ENCODE peak calls at places on chromosomes 5 and 9, in six cellular contexts. K is HCT116, F is PC-3, D is SK-N-SH, S is neural progenitor cell, V is MM.1S. H is an unnamed sample.

GRCh38 chr9:98569070-98569469 is 139.7 kb downstream of the GABBR2 start:
- DNase-seq in S (peak; percentile 16), V (no peak), D (no peak), F (no peak), K (no peak), H (no peak)

GRCh38 chr9:124392855-124393460 is 22.3 kb downstream of the PSMB7 start:
- DNase-seq in K (peak; percentile 39), D (peak; percentile 77), F (peak; percentile 95), S (peak; percentile 74), V (no peak), H (peak; percentile 96)

GRCh38 chr9:125854553-125855275 is 107.5 kb downstream of the PBX3 start:
- DNase-seq in F (peak; percentile 27), D (no peak), S (no peak), K (no peak), V (no peak), H (peak; percentile 74)

GRCh38 chr5:51226420-51226735 is 156.9 kb upstream of the ISL1 start:
- DNase-seq in S (peak; percentile 52), V (no peak), K (peak; percentile 40), D (no peak), F (no peak), H (no peak)

GRCh38 chr9:88535226-88535931 is 401 bp downstream of the NXNL2 start:
- DNase-seq in K (no peak), F (no peak), S (peak; percentile 69), D (peak; percentile 61), V (no peak), H (no peak)

GRCh38 chr9:107628444-107628843 is 138.9 kb upstream of the KLF4 start:
- DNase-seq in D (no peak), F (no peak), K (no peak), S (no peak), V (no peak), H (no peak)

GRCh38 chr9:15552641-15553527 is at the start of gene CCDC171:
- DNase-seq in D (peak; percentile 96), K (peak; percentile 86), F (peak; percentile 91), V (peak; percentile 84), S (peak; percentile 98), H (peak; percentile 99)

GRCh38 chr5:150133581-150134197 is 22.0 kb downstream of the PDGFRB start:
- DNase-seq in V (no peak), F (no peak), S (no peak), K (no peak), D (no peak), H (no peak)

GRCh38 chr9:127589955-127590370 is 22.1 kb upstream of the STXBP1 start:
- DNase-seq in K (no peak), S (peak; percentile 86), D (peak; percentile 82), V (peak; percentile 48), F (peak; percentile 71), H (peak; percentile 87)

GRCh38 chr5:39015743-39016586 is 58.2 kb downstream of the RICTOR start:
- DNase-seq in D (no peak), K (no peak), V (no peak), F (peak; percentile 85), S (no peak), H (peak; percentile 86)

GRCh38 chr9:92722386-92723298 is 42.0 kb downstream of the BICD2 start:
- DNase-seq in F (no peak), V (no peak), S (no peak), K (no peak), D (no peak), H (no peak)

GRCh38 chr5:10740384-10740783 is 20.6 kb downstream of the DAP start:
- DNase-seq in D (no peak), K (no peak), S (no peak), V (no peak), F (no peak), H (no peak)

GRCh38 chr5:145661737-145662530 is 173.2 kb downstream of the PRELID2 start:
- DNase-seq in K (no peak), V (no peak), S (no peak), D (no peak), F (no peak), H (peak; percentile 1)

GRCh38 chr9:122179054-122179689 is 19.5 kb downstream of the MORN5 start:
- DNase-seq in V (no peak), S (no peak), D (no peak), F (no peak), K (no peak), H (no peak)

GRCh38 chr5:4941957-4942830 is 197.9 kb upstream of the ADAMTS16 start:
- DNase-seq in V (no peak), F (peak; percentile 9), D (peak; percentile 87), K (no peak), S (peak; percentile 59), H (peak; percentile 6)

GRCh38 chr9:38371495-38371894 is 21.0 kb upstream of the ALDH1B1 start:
- DNase-seq in F (peak; percentile 63), D (no peak), K (peak; percentile 41), S (peak; percentile 21), V (peak; percentile 62), H (peak; percentile 42)

GRCh38 chr9:106883626-106884190 is 20.7 kb downstream of the ZNF462 start:
- DNase-seq in K (no peak), D (no peak), F (peak; percentile 40), S (no peak), V (no peak), H (peak; percentile 36)

GRCh38 chr5:10946050-10946449 is 185.0 kb upstream of the DAP start:
- DNase-seq in S (peak; percentile 19), D (no peak), F (no peak), V (no peak), K (no peak), H (no peak)

GRCh38 chr9:135515083-135515511 is 6.1 kb upstream of the LCN1 start:
- DNase-seq in S (no peak), K (no peak), V (no peak), F (no peak), D (no peak), H (no peak)

GRCh38 chr5:73198833-73199592 is 26.0 kb downstream of the TMEM174 start:
- DNase-seq in F (no peak), S (no peak), D (no peak), V (no peak), K (no peak), H (no peak)

GRCh38 chr5:73204733-73205132 is 31.7 kb downstream of the TMEM174 start:
- DNase-seq in F (no peak), V (no peak), K (no peak), D (no peak), S (no peak), H (no peak)

GRCh38 chr5:73204302-73204701 is 31.3 kb downstream of the TMEM174 start:
- DNase-seq in S (no peak), V (no peak), K (no peak), F (no peak), D (no peak), H (no peak)

GRCh38 chr5:73199671-73200070 is 26.7 kb downstream of the TMEM174 start:
- DNase-seq in S (no peak), K (no peak), D (no peak), V (no peak), F (no peak), H (no peak)

GRCh38 chr5:73201547-73202513 is 28.8 kb downstream of the TMEM174 start:
- DNase-seq in K (peak; percentile 78), S (peak; percentile 85), D (peak; percentile 89), V (peak; percentile 66), F (peak; percentile 85), H (peak; percentile 78)
- H3K9ac ChIP-seq in K (no peak overlapping the region), S (no peak overlapping the region), D (no peak overlapping the region), V (no peak overlapping the region), F (no peak overlapping the region), H (no peak overlapping the region)

GRCh38 chr9:14312721-14313377 is 1.1 kb downstream of the NFIB start:
- DNase-seq in S (peak; percentile 44), K (no peak), F (peak; percentile 22), D (peak; percentile 63), V (no peak), H (peak; percentile 46)
- TF ChIP-seq EZH2phosphoT487 in S (peak; percentile 86), K (no peak), F (no peak), D (no peak), V (no peak), H (no peak)

DNA sequence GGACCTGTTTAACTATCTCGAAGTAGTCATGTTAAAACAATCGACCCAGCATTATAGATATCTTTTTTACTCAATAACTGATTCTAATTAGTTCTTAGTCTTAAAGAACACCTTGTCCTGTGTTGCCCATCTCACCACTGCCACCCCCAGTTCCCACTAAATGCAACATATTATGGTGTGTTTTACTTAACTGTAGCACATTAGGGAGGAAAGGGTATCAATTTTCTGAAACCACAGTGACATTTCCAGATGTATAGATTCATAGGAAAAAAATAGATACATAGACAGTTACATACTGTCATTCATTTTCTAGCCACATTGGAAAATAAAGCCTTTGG is 221.1 kb downstream of the MEF2C start:
- DNase-seq in S (no peak), D (no peak), K (no peak), V (peak; percentile 38), F (no peak), H (no peak)
- H2AFZ ChIP-seq in S (no peak overlapping the region), D (no peak overlapping the region), K (peak overlapping the region; percentile 24), V (peak overlapping the region; percentile 73), F (peak overlapping the region; percentile 85), H (no peak overlapping the region)

GRCh38 chr5:71751422-71751821 is 32.3 kb downstream of the CARTPT start:
- DNase-seq in S (no peak), D (no peak), V (no peak), F (peak; percentile 32), K (no peak), H (no peak)
- H3K9ac ChIP-seq in S (no peak overlapping the region), D (no peak overlapping the region), V (no peak overlapping the region), F (no peak overlapping the region), K (no peak overlapping the region), H (no peak overlapping the region)

GRCh38 chr5:100867039-100867562 is 36.0 kb downstream of the ST8SIA4 start:
- DNase-seq in V (no peak), S (no peak), K (no peak), D (no peak), F (no peak), H (no peak)
- TF ChIP-seq EZH2phosphoT487 in V (no peak), S (no peak), K (no peak), D (no peak), F (no peak), H (no peak)

GRCh38 chr5:56169949-56170348 is 63.2 kb downstream of the ANKRD55 start:
- DNase-seq in F (no peak), K (no peak), D (no peak), V (no peak), S (no peak), H (no peak)

GRCh38 chr5:56175028-56175427 is 58.1 kb downstream of the ANKRD55 start:
- DNase-seq in F (no peak), D (no peak), V (no peak), K (no peak), S (no peak), H (no peak)

GRCh38 chr5:56170557-56170956 is 62.6 kb downstream of the ANKRD55 start:
- DNase-seq in V (no peak), S (no peak), K (no peak), D (no peak), F (no peak), H (peak; percentile 88)

GRCh38 chr5:56169281-56169680 is 63.8 kb downstream of the ANKRD55 start:
- DNase-seq in V (no peak), S (no peak), D (no peak), F (no peak), K (no peak), H (peak; percentile 24)

GRCh38 chr5:56172225-56172624 is 60.9 kb downstream of the ANKRD55 start:
- DNase-seq in F (peak; percentile 3), K (no peak), V (no peak), S (no peak), D (no peak), H (peak; percentile 70)
- H2AFZ ChIP-seq in F (no peak overlapping the region), K (no peak overlapping the region), V (no peak overlapping the region), S (no peak overlapping the region), D (no peak overlapping the region), H (no peak overlapping the region)